ENCODE peak calls at places on chromosomes 6 and 20, in five cellular contexts. L is A673, G is right cardiac atrium, D is ascending aorta, K is tibial artery. X is an unnamed sample.

GRCh38 chr6:126307859-126308258 is 32.1 kb upstream of the CENPW start:
- DNase-seq in L (peak; percentile 3), G (no peak), D (no peak), K (no peak), X (no peak)

GRCh38 chr6:135901776-135902524 is 50.4 kb downstream of the PDE7B start:
- DNase-seq in L (peak; percentile 7), G (peak; percentile 58), D (no peak), K (peak; percentile 49), X (no peak)

GRCh38 chr6:99349620-99350141 is at the start of gene FAXC:
- DNase-seq in L (peak; percentile 37), G (peak; percentile 17), D (no peak), K (no peak), X (peak; percentile 28)

GRCh38 chr6:149324428-149324827 is 6.9 kb downstream of the TAB2 start:
- DNase-seq in L (no peak), G (no peak), D (no peak), K (no peak), X (no peak)

GRCh38 chr20:47274449-47275108 is 81.9 kb downstream of the ZMYND8 start:
- DNase-seq in L (peak; percentile 51), G (no peak), D (no peak), K (no peak), X (peak; percentile 67)

GRCh38 chr6:128062882-128063603 is 162.2 kb upstream of the THEMIS start:
- DNase-seq in L (no peak), G (no peak), D (no peak), K (no peak), X (no peak)

GRCh38 chr6:150229775-150230561 is 87.1 kb downstream of the PPP1R14C start:
- DNase-seq in L (peak; percentile 58), G (no peak), D (no peak), K (no peak), X (no peak)

GRCh38 chr6:12767016-12767415 is 50.4 kb downstream of the PHACTR1 start:
- DNase-seq in L (no peak), G (no peak), D (no peak), K (no peak), X (no peak)

GRCh38 chr6:136173519-136174507 is 76.3 kb downstream of the MTFR2 start:
- DNase-seq in L (peak; percentile 31), G (peak; percentile 47), D (no peak), K (no peak), X (peak; percentile 14)

GRCh38 chr6:45156075-45156474 is 172.1 kb upstream of the RUNX2 start:
- DNase-seq in L (no peak), G (no peak), D (no peak), K (no peak), X (no peak)

GRCh38 chr6:138509371-138509770 is 10.1 kb upstream of the NHSL1 start:
- DNase-seq in L (peak; percentile 60), G (no peak), D (no peak), K (no peak), X (peak; percentile 73)

GRCh38 chr6:113047148-113047547 is 700.0 kb downstream of the RFPL4B start:
- DNase-seq in L (peak; percentile 28), G (no peak), D (no peak), K (no peak), X (no peak)

GRCh38 chr6:76347539-76347938 is 275.1 kb upstream of the IMPG1 start:
- DNase-seq in L (no peak), G (no peak), D (no peak), K (no peak), X (peak; percentile 1)

GRCh38 chr20:57048027-57048869 is 218.2 kb downstream of the BMP7 start:
- DNase-seq in L (peak; percentile 60), G (no peak), D (no peak), K (no peak), X (peak; percentile 90)

GRCh38 chr20:48825551-48825885 is 2.3 kb downstream of the PREX1 start:
- DNase-seq in L (peak; percentile 45), G (no peak), D (no peak), K (no peak), X (no peak)

GRCh38 chr20:48826883-48827771 is 672 bp downstream of the PREX1 start:
- DNase-seq in L (peak; percentile 73), G (no peak), D (no peak), K (no peak), X (peak; percentile 74)

GRCh38 chr20:48823960-48824497 is 3.8 kb downstream of the PREX1 start:
- DNase-seq in L (no peak), G (no peak), D (no peak), K (no peak), X (peak; percentile 83)

GRCh38 chr20:48824830-48825550 is 2.8 kb downstream of the PREX1 start:
- DNase-seq in L (peak; percentile 39), G (no peak), D (no peak), K (no peak), X (peak; percentile 41)

GRCh38 chr20:48826064-48826463 is 1.7 kb downstream of the PREX1 start:
- DNase-seq in L (peak; percentile 93), G (no peak), D (no peak), K (peak; percentile 39), X (peak; percentile 57)
- H3K4me3 ChIP-seq in L (peak overlapping the region; percentile 95), G (peak overlapping the region; percentile 61), D (peak overlapping the region; percentile 82), K (peak overlapping the region; percentile 85), X (peak overlapping the region; percentile 78)

GRCh38 chr6:116221931-116222330 is 31.9 kb downstream of the TSPYL4 start:
- DNase-seq in L (no peak), G (no peak), D (no peak), K (no peak), X (no peak)
- H3K4me3 ChIP-seq in L (no peak overlapping the region), G (no peak overlapping the region), D (no peak overlapping the region), K (no peak overlapping the region), X (no peak overlapping the region)

GRCh38 chr20:50374541-50375078 is 135.6 kb upstream of the PTPN1 start:
- DNase-seq in L (no peak), G (no peak), D (no peak), K (no peak), X (no peak)

GRCh38 chr20:50378170-50379000 is 131.8 kb upstream of the PTPN1 start:
- DNase-seq in L (no peak), G (no peak), D (no peak), K (no peak), X (no peak)

GRCh38 chr20:50379049-50379990 is 130.9 kb upstream of the PTPN1 start:
- DNase-seq in L (peak; percentile 94), G (peak; percentile 96), D (peak; percentile 97), K (peak; percentile 96), X (peak; percentile 91)

GRCh38 chr20:50376179-50376887 is 133.8 kb upstream of the PTPN1 start:
- DNase-seq in L (no peak), G (no peak), D (no peak), K (no peak), X (no peak)

DNA sequence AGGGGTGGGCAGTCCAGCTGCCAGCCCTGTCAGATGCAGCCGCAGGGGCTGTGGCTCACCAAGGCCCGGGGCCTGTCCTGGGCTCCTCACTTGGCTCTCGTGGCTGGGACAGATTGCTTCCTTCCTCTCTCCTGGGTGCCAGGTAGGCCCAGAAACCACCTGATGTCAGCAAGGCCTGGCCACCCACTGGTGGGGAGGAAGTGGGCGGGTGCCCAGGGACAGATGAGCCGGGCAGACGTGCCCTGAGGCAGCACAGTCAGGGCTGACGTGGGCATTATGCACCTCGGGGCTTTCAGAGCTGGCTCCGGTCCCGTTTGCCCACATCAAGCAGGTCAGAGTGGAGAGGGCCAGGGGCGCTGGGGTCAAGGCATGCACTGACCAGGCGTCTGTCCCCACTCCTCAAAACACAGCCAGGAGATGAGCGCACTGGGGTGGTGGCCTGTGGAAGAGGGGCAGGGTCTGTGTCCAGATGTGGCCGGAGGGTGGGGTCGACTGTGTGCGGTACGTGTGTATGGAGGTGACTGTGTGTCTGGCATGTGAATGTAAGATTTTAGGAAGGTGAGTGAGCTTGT is 133.2 kb upstream of the PTPN1 start:
- DNase-seq in L (no peak), G (no peak), D (no peak), K (no peak), X (no peak)
- H3K4me3 ChIP-seq in L (no peak overlapping the region), G (no peak overlapping the region), D (no peak overlapping the region), K (no peak overlapping the region), X (no peak overlapping the region)

DNA sequence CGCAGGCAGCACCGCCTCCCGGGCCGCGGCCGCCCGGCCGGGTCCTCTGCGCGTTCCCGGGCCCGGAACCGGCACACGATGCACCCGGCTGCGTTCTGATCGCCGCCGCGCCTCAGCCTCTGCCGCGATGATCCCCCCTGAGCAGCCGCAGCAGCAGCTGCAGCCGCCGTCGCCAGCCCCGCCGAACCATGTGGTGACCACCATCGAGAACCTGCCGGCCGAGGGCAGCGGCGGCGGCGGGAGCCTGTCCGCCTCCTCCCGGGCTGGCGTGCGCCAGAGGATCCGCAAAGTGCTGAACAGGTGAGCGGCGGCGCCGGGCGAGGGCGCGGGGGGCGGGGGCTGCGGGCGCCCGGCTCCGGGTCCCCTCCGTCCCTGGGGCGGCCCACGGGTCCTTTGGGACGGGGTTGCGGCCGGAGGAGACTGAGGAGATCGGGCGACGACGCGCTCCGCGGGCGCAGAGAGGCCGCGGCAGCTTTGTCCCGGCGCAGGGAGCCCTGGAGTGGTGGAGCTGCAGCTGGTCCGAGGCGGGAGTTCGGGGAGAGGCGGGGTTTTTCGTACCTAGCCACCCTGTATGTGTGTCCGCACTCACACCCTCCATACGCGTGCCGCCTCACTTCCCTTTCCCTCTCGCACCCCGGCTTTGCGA is 659 bp downstream of the SLC35F1 start:
- DNase-seq in L (peak; percentile 25), G (no peak), D (no peak), K (no peak), X (no peak)
- H3K4me3 ChIP-seq in L (peak overlapping the region; percentile 60), G (peak overlapping the region; percentile 79), D (peak overlapping the region; percentile 67), K (peak overlapping the region; percentile 58), X (no peak overlapping the region)

DNA sequence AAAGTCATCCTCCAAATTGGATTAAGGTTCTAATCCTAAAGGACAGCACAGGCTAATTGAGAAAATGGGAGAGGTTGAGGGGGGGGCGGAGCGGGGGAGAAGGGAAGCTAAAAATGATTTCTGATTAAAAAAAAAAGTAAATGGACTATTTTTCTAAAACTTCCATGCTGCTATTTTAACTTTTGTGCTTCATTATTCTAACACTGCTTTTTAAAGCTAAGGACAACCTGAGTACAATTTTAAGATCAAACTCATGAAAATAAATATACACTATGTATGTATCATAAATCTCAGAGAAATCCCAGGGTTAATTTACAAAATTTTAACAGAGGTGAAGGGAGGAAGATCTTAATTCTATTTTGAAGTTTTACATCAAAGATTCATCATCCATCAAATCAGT is 4.4 kb downstream of the MAN1A1 start:
- DNase-seq in L (no peak), G (no peak), D (no peak), K (no peak), X (no peak)
- H3K4me3 ChIP-seq in L (no peak overlapping the region), G (no peak overlapping the region), D (peak overlapping the region; percentile 1), K (peak overlapping the region; percentile 91), X (no peak overlapping the region)

DNA sequence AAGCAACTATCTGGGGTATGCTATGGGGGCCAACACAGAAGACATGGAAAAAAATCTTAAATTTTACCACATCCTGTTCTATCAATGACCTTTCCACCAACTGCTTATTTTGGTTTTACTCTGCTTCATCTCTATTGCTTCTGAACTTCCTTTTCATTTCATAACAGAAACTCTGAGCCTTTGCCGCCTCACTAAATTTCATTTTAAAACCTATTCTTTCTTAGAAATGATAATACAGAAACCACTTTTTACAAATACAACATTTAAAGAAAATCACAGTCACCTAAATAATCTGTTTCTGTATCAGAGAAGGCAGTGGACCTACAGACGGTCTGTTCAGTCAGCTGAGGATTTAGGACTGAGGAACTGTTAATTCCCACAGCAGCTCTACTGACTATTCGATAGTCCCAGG is 117.5 kb downstream of the KCNQ5 start:
- DNase-seq in L (no peak), G (no peak), D (no peak), K (no peak), X (peak; percentile 49)
- H3K4me3 ChIP-seq in L (no peak overlapping the region), G (no peak overlapping the region), D (no peak overlapping the region), K (no peak overlapping the region), X (no peak overlapping the region)